ENCODE peak calls at places on chromosomes 11 and 22, in nine cellular contexts. M, L, X, G, A, N, Y, O and I are unnamed samples. For H3K4me1, the result is how much of the 10 kb centered on the place peaks cover.

GRCh38 chr11:86442420-86442819 is 67.7 kb downstream of the CCDC81 start:
- DNase-seq in M (no peak), L (no peak), X (no peak), G (no peak), A (no peak), N (no peak), Y (no peak), O (no peak), I (no peak)

GRCh38 chr11:77879218-77879617 is 58.3 kb downstream of the AAMDC start:
- DNase-seq in M (no peak), L (peak), X (no peak), G (peak), A (peak), N (no peak), Y (no peak), O (no peak), I (no peak)

GRCh38 chr22:44455151-44455962 is 42.7 kb downstream of the RTL6 start:
- DNase-seq in M (peak), L (no peak), X (no peak), G (no peak), A (no peak), N (no peak), Y (peak), O (peak), I (no peak)

GRCh38 chr11:48036011-48036410 is 55.7 kb downstream of the PTPRJ start:
- DNase-seq in M (no peak), L (no peak), X (peak), G (no peak), A (no peak), N (no peak), Y (no peak), O (no peak), I (no peak)

GRCh38 chr22:50180727-50181521 is 4.8 kb upstream of the TRABD start:
- DNase-seq in M (no peak), L (peak), X (no peak), G (no peak), A (no peak), N (no peak), Y (no peak), O (peak), I (no peak)

GRCh38 chr11:1830500-1831223 is 4.1 kb upstream of the SYT8 start:
- DNase-seq in M (no peak), L (no peak), X (no peak), G (peak), A (peak), N (no peak), Y (peak), O (no peak), I (peak)

GRCh38 chr11:95359756-95360155 is 128.8 kb upstream of the SESN3 start:
- DNase-seq in M (no peak), L (no peak), X (no peak), G (no peak), A (no peak), N (no peak), Y (no peak), O (no peak), I (no peak)

GRCh38 chr22:42324991-42325710 is 54.7 kb upstream of the TCF20 start:
- DNase-seq in M (no peak), L (no peak), X (no peak), G (peak), A (no peak), N (no peak), Y (peak), O (no peak), I (no peak)

GRCh38 chr11:17351510-17352176 is at the start of gene NCR3LG1:
- DNase-seq in M (peak), L (peak), X (peak), G (peak), A (peak), N (peak), Y (peak), O (peak), I (peak)

GRCh38 chr22:33354928-33355327 is 296.7 kb upstream of the SYN3 start:
- DNase-seq in M (no peak), L (no peak), X (no peak), G (no peak), A (no peak), N (no peak), Y (no peak), O (no peak), I (no peak)

GRCh38 chr22:47369431-47370015 is 607.1 kb downstream of the TBC1D22A start:
- DNase-seq in M (no peak), L (no peak), X (no peak), G (no peak), A (no peak), N (no peak), Y (no peak), O (peak), I (no peak)

GRCh38 chr11:130246719-130247118 is 68.0 kb downstream of the ZBTB44 start:
- DNase-seq in M (no peak), L (no peak), X (no peak), G (no peak), A (peak), N (no peak), Y (no peak), O (no peak), I (no peak)

GRCh38 chr11:108436594-108436993 is 30.7 kb downstream of the C11orf65 start:
- DNase-seq in M (no peak), L (no peak), X (no peak), G (no peak), A (no peak), N (no peak), Y (no peak), O (no peak), I (no peak)

GRCh38 chr22:23102776-23103175 is 32.5 kb downstream of the GNAZ start:
- DNase-seq in M (no peak), L (no peak), X (no peak), G (no peak), A (no peak), N (no peak), Y (no peak), O (no peak), I (no peak)

GRCh38 chr11:1780700-1781592 is 17.2 kb upstream of the CTSD start:
- DNase-seq in M (no peak), L (peak), X (no peak), G (peak), A (no peak), N (no peak), Y (peak), O (no peak), I (no peak)

GRCh38 chr11:14300661-14301304 is 58.2 kb downstream of the RRAS2 start:
- DNase-seq in M (peak), L (peak), X (peak), G (peak), A (peak), N (no peak), Y (no peak), O (peak), I (peak)

GRCh38 chr22:42385691-42386090 is 46.5 kb downstream of the NFAM1 start:
- DNase-seq in M (no peak), L (no peak), X (no peak), G (no peak), A (no peak), N (no peak), Y (no peak), O (peak), I (peak)

GRCh38 chr11:75351541-75352416 is at the start of gene ARRB1:
- DNase-seq in M (peak), L (peak), X (peak), G (peak), A (peak), N (peak), Y (peak), O (peak), I (peak)

GRCh38 chr11:120589376-120589775 is 77.8 kb downstream of the GRIK4 start:
- DNase-seq in M (no peak), L (no peak), X (no peak), G (no peak), A (no peak), N (no peak), Y (peak), O (no peak), I (no peak)

GRCh38 chr11:13035711-13036110 is 26.6 kb downstream of the RASSF10 start:
- DNase-seq in M (no peak), L (no peak), X (no peak), G (no peak), A (no peak), N (no peak), Y (no peak), O (no peak), I (no peak)

GRCh38 chr11:62394825-62395538 is 23.9 kb upstream of the SCGB1A1 start:
- DNase-seq in M (no peak), L (peak), X (peak), G (peak), A (peak), N (peak), Y (peak), O (peak), I (peak)

GRCh38 chr11:92865352-92865751 is 104.1 kb upstream of the MTNR1B start:
- DNase-seq in M (no peak), L (peak), X (no peak), G (no peak), A (peak), N (no peak), Y (no peak), O (no peak), I (no peak)

GRCh38 chr22:46070722-46071450 is 79.4 kb upstream of the PPARA start:
- DNase-seq in M (no peak), L (peak), X (peak), G (peak), A (peak), N (peak), Y (peak), O (peak), I (peak)

GRCh38 chr11:123182101-123182500 is 12.9 kb downstream of the CLMP start:
- DNase-seq in M (no peak), L (no peak), X (no peak), G (no peak), A (no peak), N (no peak), Y (no peak), O (no peak), I (no peak)

GRCh38 chr11:118790357-118791014 is 478 bp downstream of the DDX6 start:
- DNase-seq in M (peak), L (peak), X (peak), G (peak), A (peak), N (peak), Y (no peak), O (peak), I (peak)

GRCh38 chr11:124941703-124942102 is 5.9 kb upstream of the HEPACAM start:
- DNase-seq in M (no peak), L (no peak), X (no peak), G (no peak), A (no peak), N (no peak), Y (no peak), O (no peak), I (no peak)

GRCh38 chr22:45889539-45890350 is 87.2 kb downstream of the WNT7B start:
- DNase-seq in M (no peak), L (peak), X (peak), G (peak), A (peak), N (no peak), Y (no peak), O (no peak), I (no peak)

GRCh38 chr11:44562836-44563460 is 2.5 kb upstream of the CD82 start:
- DNase-seq in M (no peak), L (no peak), X (no peak), G (no peak), A (no peak), N (no peak), Y (no peak), O (no peak), I (no peak)

GRCh38 chr11:44565008-44565745 is at the start of gene CD82:
- DNase-seq in M (peak), L (peak), X (peak), G (peak), A (peak), N (peak), Y (peak), O (peak), I (peak)

GRCh38 chr11:44564653-44565007 is 833 bp upstream of the CD82 start:
- DNase-seq in M (no peak), L (peak), X (peak), G (no peak), A (peak), N (no peak), Y (peak), O (peak), I (peak)

GRCh38 chr11:44563716-44564115 is 1.7 kb upstream of the CD82 start:
- DNase-seq in M (no peak), L (no peak), X (no peak), G (no peak), A (no peak), N (no peak), Y (no peak), O (no peak), I (no peak)

GRCh38 chr11:44564198-44564597 is 1.3 kb upstream of the CD82 start:
- DNase-seq in M (no peak), L (no peak), X (no peak), G (peak), A (no peak), N (no peak), Y (peak), O (peak), I (peak)
- H3K4me3 ChIP-seq in M (no peak), L (peak), X (no peak), G (no peak), A (no peak), N (no peak), Y (peak), O (no peak), I (peak)

DNA sequence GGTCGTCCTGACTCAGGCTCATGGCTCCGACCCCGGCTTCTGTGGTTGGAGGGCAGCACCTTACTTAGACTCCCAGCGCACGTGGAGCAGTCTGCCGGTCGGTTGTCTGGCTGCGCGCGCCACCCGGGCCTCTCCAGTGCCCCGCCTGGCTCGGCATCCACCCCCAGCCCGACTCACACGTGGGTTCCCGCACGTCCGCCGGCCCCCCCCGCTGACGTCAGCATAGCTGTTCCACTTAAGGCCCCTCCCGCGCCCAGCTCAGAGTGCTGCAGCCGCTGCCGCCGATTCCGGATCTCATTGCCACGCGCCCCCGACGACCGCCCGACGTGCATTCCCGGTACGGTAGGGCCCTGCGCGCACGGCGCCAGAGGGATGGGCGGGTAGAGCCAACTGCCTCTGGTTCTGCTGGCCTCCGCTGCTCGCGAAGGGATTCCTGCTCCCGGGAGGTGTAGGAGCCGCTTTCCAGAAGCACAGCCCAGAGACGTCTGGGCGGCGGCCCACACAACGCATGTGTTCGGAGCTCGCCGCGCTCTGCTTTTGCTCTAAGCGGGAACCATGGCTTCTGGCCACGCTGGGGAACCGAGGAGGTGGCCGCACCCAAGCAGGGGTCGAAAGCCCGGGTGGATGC is at the start of gene LDHA:
- DNase-seq in M (peak), L (peak), X (peak), G (peak), A (peak), N (peak), Y (peak), O (peak), I (peak)
- H3K4me1 ChIP-seq in M (under half), L (under half), X (under half), G (under half), A (under half), N (under half), Y (under half), O (under half), I (under half)

DNA sequence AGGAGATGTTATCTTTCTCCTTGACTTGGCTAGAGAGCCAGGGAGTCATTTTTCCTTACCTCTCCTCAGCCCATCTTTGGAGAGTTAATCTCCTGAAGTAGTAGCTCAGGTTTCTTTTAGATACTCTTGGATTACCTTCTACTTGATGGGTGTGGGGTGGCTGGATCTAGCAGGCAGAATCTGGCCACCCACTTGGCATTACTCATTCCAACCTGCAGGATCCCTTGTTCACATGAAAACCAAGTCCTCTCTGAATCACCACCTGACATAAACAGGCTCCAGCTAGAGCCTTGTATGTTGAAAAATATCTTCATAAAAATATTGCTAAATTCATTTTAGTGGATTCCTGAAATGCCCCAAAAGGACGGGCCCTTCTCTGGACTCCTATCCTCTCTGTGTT is 250.6 kb upstream of the PLET1 start:
- DNase-seq in M (no peak), L (no peak), X (no peak), G (no peak), A (no peak), N (peak), Y (no peak), O (no peak), I (no peak)
- TF ChIP-seq CTCF in M (no peak), L (no peak), X (no peak), G (no peak), A (no peak), N (no peak), Y (no peak), O (no peak), I (no peak)

GRCh38 chr11:59267738-59268475 is 55.2 kb upstream of the MPEG1 start:
- DNase-seq in M (no peak), L (no peak), X (no peak), G (no peak), A (no peak), N (no peak), Y (no peak), O (no peak), I (no peak)

GRCh38 chr11:59273008-59273841 is 60.5 kb upstream of the MPEG1 start:
- DNase-seq in M (no peak), L (no peak), X (no peak), G (peak), A (no peak), N (no peak), Y (no peak), O (no peak), I (no peak)

GRCh38 chr11:59271811-59272327 is 59.1 kb upstream of the MPEG1 start:
- DNase-seq in M (no peak), L (no peak), X (no peak), G (peak), A (no peak), N (no peak), Y (no peak), O (no peak), I (no peak)

GRCh38 chr11:59267196-59267595 is 54.5 kb upstream of the MPEG1 start:
- DNase-seq in M (no peak), L (no peak), X (no peak), G (no peak), A (no peak), N (no peak), Y (no peak), O (no peak), I (no peak)

GRCh38 chr11:59271247-59271755 is 58.6 kb upstream of the MPEG1 start:
- DNase-seq in M (no peak), L (no peak), X (no peak), G (no peak), A (no peak), N (no peak), Y (no peak), O (no peak), I (no peak)
- H3K4me3 ChIP-seq in M (no peak), L (no peak), X (no peak), G (no peak), A (no peak), N (no peak), Y (no peak), O (no peak), I (no peak)

GRCh38 chr11:126357055-126357962 is 1.8 kb downstream of the ST3GAL4 start:
- DNase-seq in M (no peak), L (no peak), X (no peak), G (no peak), A (no peak), N (no peak), Y (no peak), O (no peak), I (no peak)

GRCh38 chr11:126360049-126360446 is 4.6 kb downstream of the ST3GAL4 start:
- DNase-seq in M (no peak), L (no peak), X (no peak), G (no peak), A (no peak), N (no peak), Y (no peak), O (no peak), I (no peak)

GRCh38 chr11:126358763-126359160 is 3.3 kb downstream of the ST3GAL4 start:
- DNase-seq in M (no peak), L (no peak), X (no peak), G (no peak), A (no peak), N (peak), Y (no peak), O (no peak), I (no peak)

GRCh38 chr11:126359431-126360048 is 4.1 kb downstream of the ST3GAL4 start:
- DNase-seq in M (no peak), L (peak), X (no peak), G (no peak), A (peak), N (no peak), Y (no peak), O (peak), I (no peak)

GRCh38 chr11:126357969-126358762 is 2.7 kb downstream of the ST3GAL4 start:
- DNase-seq in M (no peak), L (no peak), X (no peak), G (no peak), A (no peak), N (no peak), Y (no peak), O (no peak), I (no peak)
- H3K4me1 ChIP-seq in M (under half), L (under half), X (under half), G (under half), A (under half), N (under half), Y (under half), O (half or more), I (under half)

GRCh38 chr11:38411149-38411548 is 1813.1 kb upstream of the RAG2 start:
- DNase-seq in M (no peak), L (no peak), X (peak), G (no peak), A (no peak), N (no peak), Y (no peak), O (no peak), I (no peak)
- TF ChIP-seq CTCF in M (no peak), L (no peak), X (peak), G (no peak), A (no peak), N (no peak), Y (no peak), O (no peak), I (no peak)

DNA sequence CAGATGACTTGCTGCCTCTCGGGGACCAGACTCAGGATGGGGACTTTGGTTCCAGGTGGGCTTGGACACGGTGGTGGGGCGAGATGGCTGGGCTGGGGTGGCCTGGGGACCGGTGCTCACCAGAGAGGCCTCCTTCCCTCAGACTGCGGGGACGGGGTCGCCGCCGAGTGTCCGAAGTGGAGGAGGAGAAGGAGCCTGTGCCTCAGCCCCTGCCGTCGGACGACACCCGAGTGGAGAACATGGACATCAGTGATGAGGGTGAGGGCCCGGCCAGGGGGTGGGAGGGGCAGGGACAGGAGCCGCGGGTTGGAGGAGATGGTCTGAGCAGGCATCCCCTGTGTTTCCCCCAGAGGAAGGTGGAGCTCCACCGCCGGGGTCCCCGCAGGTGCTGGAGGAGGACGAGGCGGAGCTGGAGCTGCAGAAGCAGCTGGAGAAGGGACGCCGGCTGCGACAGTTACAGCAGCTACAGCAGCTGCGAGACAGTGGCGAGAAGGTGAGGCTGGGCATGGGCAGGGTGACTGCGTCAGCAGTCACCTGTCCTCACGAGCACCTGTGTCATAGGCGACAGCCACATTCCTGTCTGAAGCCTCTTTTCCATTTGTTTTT is 5.9 kb downstream of the SART1 start:
- DNase-seq in M (no peak), L (no peak), X (no peak), G (no peak), A (no peak), N (no peak), Y (no peak), O (no peak), I (peak)
- H3K4me3 ChIP-seq in M (no peak), L (no peak), X (no peak), G (no peak), A (no peak), N (no peak), Y (no peak), O (no peak), I (no peak)

GRCh38 chr11:68099474-68100405 is 21.4 kb downstream of the CHKA start:
- DNase-seq in M (no peak), L (no peak), X (peak), G (peak), A (peak), N (no peak), Y (no peak), O (peak), I (peak)
- H3K4me1 ChIP-seq in M (under half), L (under half), X (under half), G (under half), A (under half), N (under half), Y (under half), O (under half), I (half or more)